ENCODE peak calls at places on chromosome X, in six cellular contexts. W is cardiac muscle cell, H is dorsolateral prefrontal cortex, E is NCI-H1092, J is sciatic nerve, S is AG08396. B is an unnamed sample.

GRCh38 chrX:124895947-124896346 is 423.7 kb upstream of the TEX13C start:
- DNase-seq in W (no peak), H (no peak), S (no peak), E (no peak), J (no peak), B (no peak)

GRCh38 chrX:56764975-56765791 is 36.1 kb downstream of the NBDY start:
- DNase-seq in E (no peak), H (peak), J (peak), W (no peak), S (peak), B (no peak)

GRCh38 chrX:32116047-32116446 is 1044.2 kb upstream of the FTHL17 start:
- DNase-seq in E (no peak), W (peak), J (no peak), H (no peak), S (no peak), B (no peak)

GRCh38 chrX:2508648-2509335 is 8.0 kb upstream of the DHRSX start:
- DNase-seq in S (no peak), E (no peak), J (peak), W (no peak), H (no peak), B (no peak)

GRCh38 chrX:111041018-111041462 is 55.0 kb upstream of the PAK3 start:
- DNase-seq in S (peak), H (no peak), E (peak), W (peak), J (no peak), B (peak)

GRCh38 chrX:135543924-135544323 is 23.5 kb downstream of the INTS6L start:
- DNase-seq in E (no peak), S (no peak), H (no peak), J (no peak), W (no peak), B (no peak)

GRCh38 chrX:73930300-73930699 is 367.3 kb downstream of the CHIC1 start:
- DNase-seq in J (no peak), H (no peak), W (no peak), S (no peak), E (no peak), B (no peak)

GRCh38 chrX:47196098-47196497 is 2.5 kb downstream of the UBA1 start:
- DNase-seq in E (no peak), H (no peak), J (no peak), W (no peak), S (no peak), B (no peak)

GRCh38 chrX:48606091-48606490 is 8.8 kb downstream of the WDR13 start:
- DNase-seq in E (no peak), S (no peak), H (no peak), J (no peak), W (no peak), B (no peak)

GRCh38 chrX:30577362-30577961 is at the start of gene TASL:
- DNase-seq in W (no peak), S (no peak), J (no peak), E (no peak), H (no peak), B (no peak)

GRCh38 chrX:107708762-107709161 is 66.8 kb downstream of the TSC22D3 start:
- DNase-seq in J (no peak), H (no peak), S (no peak), W (no peak), E (no peak), B (no peak)

GRCh38 chrX:133594156-133594555 is 178.9 kb upstream of the GPC4 start:
- DNase-seq in W (no peak), H (no peak), J (no peak), S (no peak), E (no peak), B (no peak)

GRCh38 chrX:14427614-14428013 is 101.7 kb upstream of the GLRA2 start:
- DNase-seq in S (no peak), W (no peak), J (no peak), H (no peak), E (no peak), B (no peak)

GRCh38 chrX:78378476-78379115 is 51.2 kb upstream of the CYSLTR1 start:
- DNase-seq in W (peak), S (no peak), J (no peak), E (no peak), H (no peak), B (no peak)

GRCh38 chrX:46759645-46759974 is 692 bp upstream of the SLC9A7 start:
- DNase-seq in H (no peak), E (no peak), J (no peak), S (no peak), W (peak), B (no peak)

GRCh38 chrX:1391370-1391706 is 575 bp downstream of the SLC25A6 start:
- DNase-seq in J (no peak), W (no peak), E (no peak), S (peak), H (no peak), B (peak)

GRCh38 chrX:40097101-40097491 is 662 bp downstream of the BCOR start:
- DNase-seq in E (no peak), J (peak), S (peak), W (peak), H (no peak), B (no peak)

GRCh38 chrX:119636419-119636818 is 30.2 kb upstream of the NKRF start:
- DNase-seq in W (no peak), S (no peak), H (no peak), J (no peak), E (no peak), B (no peak)

GRCh38 chrX:110836982-110837381 is 41.4 kb upstream of the CHRDL1 start:
- DNase-seq in E (peak), W (peak), S (no peak), H (no peak), J (no peak), B (no peak)

GRCh38 chrX:132271330-132271729 is 52.1 kb upstream of the RAP2C start:
- DNase-seq in H (no peak), W (no peak), E (no peak), S (no peak), J (no peak), B (no peak)

GRCh38 chrX:12080265-12080664 is 58.0 kb upstream of the FRMPD4 start:
- DNase-seq in W (peak), S (peak), E (peak), H (no peak), J (no peak), B (peak)

GRCh38 chrX:43557792-43558191 is 98.3 kb upstream of the MAOA start:
- DNase-seq in E (peak), H (no peak), S (peak), W (peak), J (peak), B (no peak)

GRCh38 chrX:140983730-140984129 is 18.7 kb upstream of the SPANXB1 start:
- DNase-seq in S (no peak), H (no peak), E (no peak), W (no peak), J (no peak), B (no peak)

GRCh38 chrX:77901506-77901905 is 2.2 kb downstream of the COX7B start:
- DNase-seq in E (no peak), S (no peak), H (no peak), W (no peak), J (no peak), B (no peak)